ENCODE peak calls at places on chromosomes 12 and 14, in five cellular contexts. X is adrenal gland, M is NCI-H2081, B is M059J, J is cardiac fibroblast. I is an unnamed sample.

GRCh38 chr12:70637286-70637685 is at the start of gene PTPRB:
- DNase-seq in B (no peak), J (no peak), X (no peak), M (no peak), I (no peak)

GRCh38 chr12:94148841-94149780 is 734 bp downstream of the PLXNC1 start:
- DNase-seq in J (peak), B (peak), M (peak), X (peak), I (peak)

GRCh38 chr14:68109132-68109531 is 289.6 kb downstream of the RAD51B start:
- DNase-seq in J (peak), M (no peak), B (peak), X (no peak), I (peak)

GRCh38 chr12:16063728-16064127 is 152.6 kb downstream of the DERA start:
- DNase-seq in X (no peak), M (no peak), B (peak), J (peak), I (no peak)

GRCh38 chr12:106248849-106249371 is 1.1 kb upstream of the CKAP4 start:
- DNase-seq in X (no peak), B (peak), J (peak), M (no peak), I (peak)

GRCh38 chr12:130007771-130008170 is 103.9 kb upstream of the TMEM132D start:
- DNase-seq in M (no peak), X (no peak), J (no peak), B (no peak), I (no peak)

GRCh38 chr14:104521816-104522745 is 57.5 kb upstream of the C14orf180 start:
- DNase-seq in M (no peak), X (no peak), B (no peak), J (no peak), I (no peak)

GRCh38 chr12:128586630-128587029 is 237.1 kb downstream of the SLC15A4 start:
- DNase-seq in X (no peak), M (no peak), B (no peak), J (no peak), I (no peak)

GRCh38 chr12:132284071-132284492 is 45.3 kb downstream of the GALNT9 start:
- DNase-seq in X (no peak), M (no peak), B (no peak), J (peak), I (no peak)

GRCh38 chr14:86787782-86788181 is 1205.2 kb downstream of the GALC start:
- DNase-seq in J (peak), M (no peak), X (no peak), B (no peak), I (peak)

GRCh38 chr12:54716284-54716683 is 68.1 kb upstream of the DCD start:
- DNase-seq in J (no peak), X (no peak), B (no peak), M (no peak), I (no peak)